ENCODE peak calls at places on chromosome 11, in nine cellular contexts. F, I, M, O, Y, X, H, Z and T are unnamed samples.

GRCh38 chr11:90639687-90640086 is 416.8 kb upstream of the CHORDC1 start:
- DNase-seq in F (no peak), I (no peak), M (no peak), O (peak), Y (no peak), X (no peak), H (no peak), Z (no peak), T (no peak)

GRCh38 chr11:128375941-128376340 is 211.4 kb downstream of the ETS1 start:
- DNase-seq in F (no peak), I (no peak), M (no peak), O (no peak), Y (no peak), X (no peak), H (no peak), Z (no peak), T (no peak)

GRCh38 chr11:43818220-43818619 is 62.4 kb upstream of the ALKBH3 start:
- DNase-seq in F (no peak), I (no peak), M (no peak), O (no peak), Y (no peak), X (no peak), H (no peak), Z (no peak), T (no peak)

GRCh38 chr11:78181155-78181554 is 7.3 kb downstream of the KCTD21 start:
- DNase-seq in F (no peak), I (no peak), M (no peak), O (no peak), Y (no peak), X (no peak), H (no peak), Z (no peak), T (no peak)

GRCh38 chr11:47915407-47916137 is 64.8 kb upstream of the PTPRJ start:
- DNase-seq in F (peak), I (peak), M (peak), O (no peak), Y (no peak), X (no peak), H (no peak), Z (no peak), T (no peak)

GRCh38 chr11:30445056-30445455 is 122.2 kb downstream of the ARL14EP start:
- DNase-seq in F (no peak), I (no peak), M (no peak), O (no peak), Y (no peak), X (no peak), H (peak), Z (no peak), T (no peak)

GRCh38 chr11:67282876-67283371 is 6.2 kb upstream of the ANKRD13D start:
- DNase-seq in F (no peak), I (peak), M (no peak), O (no peak), Y (no peak), X (no peak), H (no peak), Z (no peak), T (no peak)

GRCh38 chr11:79219186-79220045 is 221.4 kb downstream of the TENM4 start:
- DNase-seq in F (no peak), I (no peak), M (no peak), O (no peak), Y (no peak), X (no peak), H (no peak), Z (no peak), T (no peak)

GRCh38 chr11:1180947-1181391 is 23.2 kb downstream of the MUC5AC start:
- DNase-seq in F (no peak), I (no peak), M (no peak), O (no peak), Y (no peak), X (no peak), H (no peak), Z (no peak), T (no peak)

GRCh38 chr11:78019808-78020207 is 3.3 kb downstream of the KCTD14 start:
- DNase-seq in F (no peak), I (no peak), M (no peak), O (peak), Y (no peak), X (no peak), H (no peak), Z (no peak), T (no peak)

GRCh38 chr11:86222081-86222480 is 22.5 kb upstream of the EED start:
- DNase-seq in F (no peak), I (no peak), M (no peak), O (no peak), Y (no peak), X (no peak), H (no peak), Z (no peak), T (no peak)

GRCh38 chr11:23555085-23555484 is 694.8 kb upstream of the CCDC179 start:
- DNase-seq in F (no peak), I (no peak), M (no peak), O (no peak), Y (no peak), X (no peak), H (no peak), Z (no peak), T (no peak)

GRCh38 chr11:71163371-71163770 is 89.0 kb downstream of the SHANK2 start:
- DNase-seq in F (no peak), I (no peak), M (no peak), O (no peak), Y (no peak), X (no peak), H (no peak), Z (no peak), T (no peak)

GRCh38 chr11:60954421-60954820 is 2.4 kb upstream of the SLC15A3 start:
- DNase-seq in F (no peak), I (no peak), M (no peak), O (no peak), Y (no peak), X (no peak), H (no peak), Z (no peak), T (no peak)

GRCh38 chr11:1730230-1730629 is 20.2 kb downstream of the IFITM10 start:
- DNase-seq in F (no peak), I (no peak), M (no peak), O (no peak), Y (no peak), X (no peak), H (no peak), Z (no peak), T (no peak)

GRCh38 chr11:82818399-82819043 is 81.7 kb downstream of the PRCP start:
- DNase-seq in F (no peak), I (no peak), M (no peak), O (no peak), Y (peak), X (no peak), H (no peak), Z (no peak), T (no peak)

GRCh38 chr11:77381749-77382693 is 80.5 kb upstream of the GDPD4 start:
- DNase-seq in F (no peak), I (no peak), M (no peak), O (no peak), Y (no peak), X (no peak), H (no peak), Z (no peak), T (no peak)

GRCh38 chr11:792535-792821 is 2.6 kb upstream of the CEND1 start:
- DNase-seq in F (no peak), I (no peak), M (no peak), O (no peak), Y (no peak), X (no peak), H (no peak), Z (no peak), T (no peak)

GRCh38 chr11:108562746-108563581 is 30.6 kb downstream of the EXPH5 start:
- DNase-seq in F (no peak), I (no peak), M (no peak), O (peak), Y (no peak), X (no peak), H (peak), Z (no peak), T (no peak)

GRCh38 chr11:132123854-132124835 is 753.7 kb downstream of the NTM start:
- DNase-seq in F (no peak), I (no peak), M (no peak), O (no peak), Y (no peak), X (no peak), H (no peak), Z (no peak), T (no peak)

GRCh38 chr11:61871158-61871597 is 20.2 kb downstream of the FADS3 start:
- DNase-seq in F (peak), I (peak), M (peak), O (peak), Y (peak), X (peak), H (peak), Z (peak), T (peak)

GRCh38 chr11:33062137-33062536 is 22.8 kb downstream of the TCP11L1 start:
- DNase-seq in F (no peak), I (no peak), M (no peak), O (no peak), Y (no peak), X (no peak), H (no peak), Z (no peak), T (no peak)

GRCh38 chr11:124799384-124800225 is 601 bp downstream of the MSANTD2 start:
- DNase-seq in F (peak), I (peak), M (no peak), O (no peak), Y (no peak), X (peak), H (peak), Z (peak), T (no peak)

GRCh38 chr11:15969701-15970329 is 386.5 kb downstream of the SOX6 start:
- DNase-seq in F (no peak), I (no peak), M (no peak), O (no peak), Y (no peak), X (no peak), H (no peak), Z (no peak), T (no peak)

GRCh38 chr11:94493146-94493442 is 550 bp downstream of the MRE11 start:
- DNase-seq in F (no peak), I (no peak), M (no peak), O (no peak), Y (no peak), X (no peak), H (no peak), Z (no peak), T (no peak)